ENCODE peak calls at places on chromosomes 7 and 10, in four cellular contexts. X, C, R and D are unnamed samples.

GRCh38 chr7:1948887-1949680 is 279.0 kb downstream of the ELFN1 start:
- DNase-seq in X (no peak), C (no peak), R (no peak), D (no peak)

GRCh38 chr10:47370015-47370767 is 13.9 kb downstream of the ZNF488 start:
- DNase-seq in X (no peak), C (no peak), R (no peak), D (no peak)

GRCh38 chr7:36011588-36011965 is 141.5 kb upstream of the EEPD1 start:
- DNase-seq in X (no peak), C (no peak), R (no peak), D (no peak)

GRCh38 chr10:91313761-91314520 is 93.5 kb downstream of the PCGF5 start:
- DNase-seq in X (no peak), C (no peak), R (no peak), D (no peak)

GRCh38 chr10:60426425-60426824 is 36.8 kb upstream of the ANK3 start:
- DNase-seq in X (peak), C (peak), R (no peak), D (no peak)

GRCh38 chr10:75094465-75094864 is 17.0 kb upstream of the SAMD8 start:
- DNase-seq in X (no peak), C (peak), R (no peak), D (no peak)

GRCh38 chr7:43873300-43873699 is 4.0 kb upstream of the MRPS24 start:
- DNase-seq in X (peak), C (no peak), R (no peak), D (no peak)

GRCh38 chr7:84204655-84205054 is 10.1 kb upstream of the SEMA3A start:
- DNase-seq in X (no peak), C (no peak), R (no peak), D (peak)

GRCh38 chr10:517236-517635 is 172.2 kb downstream of the DIP2C start:
- DNase-seq in X (no peak), C (no peak), R (no peak), D (no peak)

GRCh38 chr10:106863549-106863948 is 301.0 kb downstream of the SORCS1 start:
- DNase-seq in X (no peak), C (no peak), R (no peak), D (peak)

GRCh38 chr10:32865170-32865569 is 92.9 kb downstream of the ITGB1 start:
- DNase-seq in X (no peak), C (no peak), R (no peak), D (no peak)

GRCh38 chr7:68841004-68841403 is 757.3 kb upstream of the AUTS2 start:
- DNase-seq in X (no peak), C (no peak), R (no peak), D (no peak)

GRCh38 chr10:104300002-104300735 is 31.2 kb downstream of the GSTO2 start:
- DNase-seq in X (peak), C (no peak), R (no peak), D (no peak)

GRCh38 chr10:104296687-104297436 is 27.9 kb downstream of the GSTO2 start:
- DNase-seq in X (no peak), C (no peak), R (no peak), D (no peak)

GRCh38 chr10:104300736-104301292 is 31.8 kb downstream of the GSTO2 start:
- DNase-seq in X (peak), C (no peak), R (no peak), D (no peak)

GRCh38 chr10:104297697-104298660 is 29.0 kb downstream of the GSTO2 start:
- DNase-seq in X (no peak), C (no peak), R (no peak), D (peak)

DNA sequence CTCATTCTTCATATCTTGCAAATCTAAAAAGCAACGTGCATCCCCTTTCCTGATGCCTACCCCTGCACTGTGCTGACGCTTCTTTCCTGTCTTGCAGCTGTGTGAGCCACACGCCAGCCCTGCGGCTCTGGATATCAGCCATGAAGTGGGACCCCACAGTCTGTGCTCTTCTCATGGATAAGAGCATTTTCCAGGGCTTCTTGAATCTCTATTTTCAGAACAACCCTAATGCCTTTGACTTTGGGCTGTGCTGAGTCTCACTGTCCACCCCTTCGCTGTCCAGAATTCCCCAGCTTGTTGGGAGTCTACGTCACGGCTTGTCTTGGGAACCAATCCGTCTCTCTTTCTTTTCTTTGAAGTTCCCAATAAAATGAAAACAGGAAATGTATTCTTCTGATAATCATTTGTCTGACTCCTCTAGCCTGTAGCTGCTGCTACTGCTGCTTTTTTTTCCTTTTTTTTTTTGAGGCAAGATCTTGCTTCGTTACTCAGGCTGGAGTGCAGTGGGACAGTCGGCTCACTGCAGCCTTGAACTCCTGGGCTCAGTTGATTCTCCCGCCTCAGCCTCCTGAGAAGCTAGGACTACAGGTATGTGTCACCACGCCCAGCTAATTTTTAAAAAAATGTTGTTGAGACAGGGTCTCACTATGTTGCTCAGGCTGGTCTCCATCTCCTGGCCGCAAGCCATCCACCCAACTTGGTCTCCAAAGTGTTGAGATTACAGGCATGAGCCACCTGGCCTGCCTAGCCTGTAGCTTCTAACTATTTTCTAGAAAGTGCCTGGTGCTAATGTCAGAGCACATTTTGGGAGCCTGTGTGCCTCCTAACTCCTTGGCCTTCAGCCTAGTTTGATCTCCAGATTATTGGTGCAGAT is 30.3 kb downstream of the GSTO2 start:
- DNase-seq in X (no peak), C (no peak), R (no peak), D (no peak)
- H3K4me3 ChIP-seq in X (no peak), C (no peak), R (no peak), D (no peak)

DNA sequence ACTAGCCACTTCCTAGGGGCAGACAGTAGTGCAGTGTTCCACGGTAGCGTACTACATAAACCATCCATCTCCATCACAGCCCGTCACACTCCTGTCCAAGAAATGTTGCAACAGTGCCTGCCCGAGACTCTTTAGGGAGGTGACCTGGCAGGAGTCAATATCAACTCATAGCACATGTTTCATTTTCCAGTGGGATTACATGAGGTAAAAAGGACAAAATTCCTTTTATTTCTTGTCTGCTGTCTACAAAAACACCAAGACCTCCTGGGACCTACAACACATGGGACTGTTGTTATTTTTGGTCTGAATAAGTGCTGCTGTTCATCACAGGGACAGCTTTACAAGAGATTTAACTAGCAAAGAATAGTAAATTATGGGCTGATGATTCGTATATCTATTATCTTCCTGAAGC is 99.9 kb downstream of the MPP7 start:
- DNase-seq in X (no peak), C (no peak), R (no peak), D (no peak)
- TF ChIP-seq MYC in X (no peak), C (no peak), R (no peak), D (no peak)

DNA sequence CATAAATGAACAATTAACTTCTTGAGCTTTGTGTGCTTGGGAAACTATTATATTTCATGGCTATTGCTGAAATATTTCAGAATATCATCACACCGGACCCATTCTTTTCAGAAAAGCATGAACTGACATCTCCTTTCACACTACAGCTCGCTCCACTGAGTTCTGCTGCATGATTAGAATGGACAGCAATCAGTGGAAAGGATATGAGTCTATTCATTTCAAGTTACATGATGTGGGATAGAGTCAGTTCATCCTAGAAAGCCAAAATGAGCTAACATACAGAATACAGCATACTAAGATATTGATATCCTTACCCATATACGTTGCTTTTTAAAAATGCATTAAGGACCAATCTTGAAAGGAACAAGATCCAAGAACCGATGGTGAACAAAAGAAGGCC is 1.1 kb upstream of the FAM53B start:
- DNase-seq in X (no peak), C (no peak), R (no peak), D (no peak)
- H3K4me3 ChIP-seq in X (no peak), C (peak), R (no peak), D (peak)

GRCh38 chr10:21975378-21975990 is 28.0 kb downstream of the DNAJC1 start:
- DNase-seq in X (no peak), C (peak), R (no peak), D (no peak)

GRCh38 chr10:21976280-21976679 is 27.2 kb downstream of the DNAJC1 start:
- DNase-seq in X (no peak), C (no peak), R (no peak), D (no peak)

GRCh38 chr10:21978191-21978862 is 25.2 kb downstream of the DNAJC1 start:
- DNase-seq in X (no peak), C (no peak), R (no peak), D (no peak)

GRCh38 chr10:21972584-21972983 is 30.9 kb downstream of the DNAJC1 start:
- DNase-seq in X (no peak), C (no peak), R (no peak), D (no peak)

DNA sequence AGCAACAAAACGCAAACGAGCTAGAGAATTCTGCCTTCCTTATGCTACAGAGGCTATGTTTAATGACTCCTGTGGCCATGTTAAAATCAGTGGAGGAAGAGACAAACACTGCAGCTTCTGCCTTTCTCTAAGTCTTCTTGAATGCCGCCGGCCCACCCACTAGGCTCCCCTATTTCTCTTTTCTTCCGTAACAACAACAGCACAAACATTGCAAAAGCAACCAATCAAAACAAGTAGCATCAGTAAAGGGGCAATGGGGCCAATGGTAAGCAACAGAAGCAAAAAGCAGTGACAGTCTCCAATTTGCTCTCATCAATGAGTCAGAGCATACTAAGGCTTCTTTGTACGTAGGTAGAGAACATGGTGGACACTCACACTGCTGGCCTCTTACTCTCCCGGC is 26.8 kb downstream of the DNAJC1 start:
- DNase-seq in X (no peak), C (no peak), R (no peak), D (no peak)
- TF ChIP-seq MYC in X (no peak), C (no peak), R (no peak), D (no peak)

DNA sequence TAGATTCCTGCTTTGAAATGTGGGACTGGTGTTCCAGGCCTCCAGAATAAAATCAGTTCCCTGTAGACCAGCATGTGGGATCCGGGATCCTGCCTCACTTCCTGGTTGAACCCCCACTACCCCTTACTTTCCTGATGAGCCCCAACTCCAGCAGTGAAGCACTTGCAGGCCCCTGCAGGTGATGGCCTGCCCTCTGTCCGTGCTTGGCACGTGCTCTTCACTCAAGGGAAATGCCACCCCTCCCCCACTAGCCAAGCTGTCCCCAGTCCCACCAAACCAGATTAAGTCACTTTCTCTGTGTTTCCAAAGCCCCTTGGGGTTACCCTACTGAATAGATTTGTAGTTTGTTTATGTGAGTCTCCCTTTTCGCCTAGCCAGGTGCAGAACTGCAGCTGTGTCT is 121.6 kb downstream of the WDFY4 start:
- DNase-seq in X (no peak), C (no peak), R (no peak), D (no peak)
- H3K4me3 ChIP-seq in X (no peak), C (no peak), R (no peak), D (no peak)

GRCh38 chr7:100476903-100477870 is 1.8 kb downstream of the TSC22D4 start:
- DNase-seq in X (no peak), C (no peak), R (no peak), D (peak)
- TF ChIP-seq MYC in X (no peak), C (no peak), R (no peak), D (peak)